ENCODE peak calls at places on chromosomes 6 and 20, in five cellular contexts. One of them, this sample, is unnamed.

GRCh38 chr6:165891320-165891719 is 228.3 kb upstream of the PDE10A start:
- DNase-seq in astrocyte of the spinal cord: no peak
- DNase-seq in IMR-90: no peak
- DNase-seq in AG09309: no peak
- DNase-seq in left ventricle myocardium inferior: no peak
- DNase-seq in this sample: no peak

GRCh38 chr20:4563534-4563933 is 158.2 kb upstream of the PRND start:
- DNase-seq in AG09309: no peak
- DNase-seq in left ventricle myocardium inferior: no peak
- DNase-seq in IMR-90: peak; percentile 80
- DNase-seq in astrocyte of the spinal cord: peak; percentile 71
- DNase-seq in this sample: peak; percentile 43

GRCh38 chr6:48825501-48826317 is 637.3 kb downstream of the MMUT start:
- DNase-seq in left ventricle myocardium inferior: no peak
- DNase-seq in AG09309: no peak
- DNase-seq in astrocyte of the spinal cord: peak; percentile 22
- DNase-seq in IMR-90: peak; percentile 49
- DNase-seq in this sample: no peak

GRCh38 chr6:122620902-122621301 is 10.7 kb downstream of the PKIB start:
- DNase-seq in IMR-90: peak; percentile 23
- DNase-seq in AG09309: no peak
- DNase-seq in astrocyte of the spinal cord: peak; percentile 55
- DNase-seq in left ventricle myocardium inferior: no peak
- DNase-seq in this sample: no peak

GRCh38 chr20:44858959-44859358 is 26.5 kb upstream of the YWHAB start:
- DNase-seq in AG09309: no peak
- DNase-seq in astrocyte of the spinal cord: no peak
- DNase-seq in left ventricle myocardium inferior: no peak
- DNase-seq in IMR-90: no peak
- DNase-seq in this sample: no peak

GRCh38 chr6:104884867-104885517 is 25.3 kb upstream of the HACE1 start:
- DNase-seq in left ventricle myocardium inferior: no peak
- DNase-seq in IMR-90: no peak
- DNase-seq in astrocyte of the spinal cord: no peak
- DNase-seq in AG09309: no peak
- DNase-seq in this sample: no peak

GRCh38 chr6:132505158-132505557 is 7.8 kb downstream of the STX7 start:
- DNase-seq in left ventricle myocardium inferior: no peak
- DNase-seq in AG09309: no peak
- DNase-seq in astrocyte of the spinal cord: no peak
- DNase-seq in IMR-90: no peak
- DNase-seq in this sample: no peak

GRCh38 chr6:158536084-158536890 is 23.6 kb upstream of the TMEM181 start:
- DNase-seq in IMR-90: peak; percentile 65
- DNase-seq in AG09309: no peak
- DNase-seq in left ventricle myocardium inferior: peak; percentile 72
- DNase-seq in astrocyte of the spinal cord: peak; percentile 69
- DNase-seq in this sample: no peak

GRCh38 chr6:81995548-81996289 is 243.2 kb upstream of the TENT5A start:
- DNase-seq in IMR-90: peak; percentile 48
- DNase-seq in AG09309: no peak
- DNase-seq in left ventricle myocardium inferior: no peak
- DNase-seq in astrocyte of the spinal cord: peak; percentile 70
- DNase-seq in this sample: no peak

GRCh38 chr6:5325173-5325572 is 63.9 kb downstream of the FARS2 start:
- DNase-seq in astrocyte of the spinal cord: no peak
- DNase-seq in IMR-90: no peak
- DNase-seq in AG09309: no peak
- DNase-seq in left ventricle myocardium inferior: no peak
- DNase-seq in this sample: no peak

GRCh38 chr6:18100296-18100695 is 22.2 kb downstream of the NHLRC1 start:
- DNase-seq in IMR-90: no peak
- DNase-seq in left ventricle myocardium inferior: no peak
- DNase-seq in astrocyte of the spinal cord: no peak
- DNase-seq in AG09309: no peak
- DNase-seq in this sample: no peak

GRCh38 chr6:134630468-134631180 is 312.7 kb upstream of the SGK1 start:
- DNase-seq in left ventricle myocardium inferior: no peak
- DNase-seq in IMR-90: no peak
- DNase-seq in AG09309: no peak
- DNase-seq in astrocyte of the spinal cord: no peak
- DNase-seq in this sample: no peak

GRCh38 chr6:39468385-39468784 is 145.9 kb upstream of the KCNK16 start:
- DNase-seq in astrocyte of the spinal cord: no peak
- DNase-seq in IMR-90: no peak
- DNase-seq in left ventricle myocardium inferior: no peak
- DNase-seq in AG09309: no peak
- DNase-seq in this sample: no peak

GRCh38 chr6:105780146-105780860 is 305.8 kb upstream of the PRDM1 start:
- DNase-seq in astrocyte of the spinal cord: peak; percentile 19
- DNase-seq in AG09309: no peak
- DNase-seq in left ventricle myocardium inferior: no peak
- DNase-seq in IMR-90: peak; percentile 73
- DNase-seq in this sample: no peak

GRCh38 chr6:56055066-56055465 is 179.7 kb upstream of the BMP5 start:
- DNase-seq in astrocyte of the spinal cord: peak; percentile 51
- DNase-seq in AG09309: no peak
- DNase-seq in left ventricle myocardium inferior: no peak
- DNase-seq in IMR-90: no peak
- DNase-seq in this sample: no peak

GRCh38 chr6:35047265-35048011 is 93.7 kb downstream of the TCP11 start:
- DNase-seq in astrocyte of the spinal cord: peak; percentile 66
- DNase-seq in IMR-90: peak; percentile 71
- DNase-seq in left ventricle myocardium inferior: no peak
- DNase-seq in AG09309: peak; percentile 38
- DNase-seq in this sample: no peak

GRCh38 chr20:1786061-1786460 is 109.1 kb upstream of the SIRPA start:
- DNase-seq in AG09309: no peak
- DNase-seq in astrocyte of the spinal cord: no peak
- DNase-seq in IMR-90: no peak
- DNase-seq in left ventricle myocardium inferior: no peak
- DNase-seq in this sample: no peak

GRCh38 chr6:85580878-85581267 is 12.8 kb downstream of the SNX14 start:
- DNase-seq in left ventricle myocardium inferior: peak; percentile 40
- DNase-seq in AG09309: no peak
- DNase-seq in IMR-90: peak; percentile 78
- DNase-seq in astrocyte of the spinal cord: peak; percentile 70
- DNase-seq in this sample: no peak

GRCh38 chr6:89412071-89413005 is at the start of gene RRAGD:
- DNase-seq in astrocyte of the spinal cord: no peak
- DNase-seq in IMR-90: no peak
- DNase-seq in AG09309: no peak
- DNase-seq in left ventricle myocardium inferior: peak; percentile 78
- DNase-seq in this sample: no peak

GRCh38 chr20:12554416-12554815 is 454.4 kb upstream of the SPTLC3 start:
- DNase-seq in AG09309: no peak
- DNase-seq in IMR-90: no peak
- DNase-seq in left ventricle myocardium inferior: no peak
- DNase-seq in astrocyte of the spinal cord: no peak
- DNase-seq in this sample: no peak

GRCh38 chr6:155228549-155229166 is 35.2 kb upstream of the CLDN20 start:
- DNase-seq in IMR-90: peak; percentile 31
- DNase-seq in astrocyte of the spinal cord: peak; percentile 23
- DNase-seq in AG09309: peak; percentile 23
- DNase-seq in left ventricle myocardium inferior: no peak
- DNase-seq in this sample: no peak

GRCh38 chr20:56343861-56344381 is 14.9 kb upstream of the FAM210B start:
- DNase-seq in IMR-90: peak; percentile 24
- DNase-seq in astrocyte of the spinal cord: peak; percentile 22
- DNase-seq in left ventricle myocardium inferior: no peak
- DNase-seq in AG09309: no peak
- DNase-seq in this sample: no peak

GRCh38 chr20:50666709-50667310 is 24.5 kb downstream of the RIPOR3 start:
- DNase-seq in IMR-90: no peak
- DNase-seq in left ventricle myocardium inferior: no peak
- DNase-seq in AG09309: no peak
- DNase-seq in astrocyte of the spinal cord: no peak
- DNase-seq in this sample: no peak

GRCh38 chr6:35096129-35096852 is 44.8 kb downstream of the TCP11 start:
- DNase-seq in IMR-90: peak; percentile 81
- DNase-seq in astrocyte of the spinal cord: peak; percentile 66
- DNase-seq in left ventricle myocardium inferior: no peak
- DNase-seq in AG09309: peak; percentile 58
- DNase-seq in this sample: peak; percentile 59

GRCh38 chr20:43731927-43732326 is 5.1 kb upstream of the GTSF1L start:
- DNase-seq in left ventricle myocardium inferior: no peak
- DNase-seq in IMR-90: no peak
- DNase-seq in AG09309: no peak
- DNase-seq in astrocyte of the spinal cord: no peak
- DNase-seq in this sample: no peak

GRCh38 chr6:107700016-107700335 is 124.1 kb downstream of the SCML4 start:
- DNase-seq in AG09309: no peak
- DNase-seq in astrocyte of the spinal cord: no peak
- DNase-seq in left ventricle myocardium inferior: no peak
- DNase-seq in IMR-90: no peak
- DNase-seq in this sample: no peak

GRCh38 chr6:37882724-37883413 is 63.3 kb downstream of the ZFAND3 start:
- DNase-seq in AG09309: peak; percentile 51
- DNase-seq in astrocyte of the spinal cord: peak; percentile 82
- DNase-seq in left ventricle myocardium inferior: no peak
- DNase-seq in IMR-90: peak; percentile 87
- DNase-seq in this sample: no peak

GRCh38 chr6:395432-396125 is 4.0 kb downstream of the IRF4 start:
- DNase-seq in IMR-90: no peak
- DNase-seq in left ventricle myocardium inferior: no peak
- DNase-seq in AG09309: no peak
- DNase-seq in astrocyte of the spinal cord: no peak
- DNase-seq in this sample: no peak

GRCh38 chr6:137852346-137852745 is 14.7 kb upstream of the TNFAIP3 start:
- DNase-seq in AG09309: no peak
- DNase-seq in left ventricle myocardium inferior: no peak
- DNase-seq in astrocyte of the spinal cord: no peak
- DNase-seq in IMR-90: peak; percentile 38
- DNase-seq in this sample: no peak

GRCh38 chr6:90343581-90343980 is 46.9 kb upstream of the BACH2 start:
- DNase-seq in IMR-90: peak; percentile 53
- DNase-seq in astrocyte of the spinal cord: peak; percentile 15
- DNase-seq in left ventricle myocardium inferior: no peak
- DNase-seq in AG09309: no peak
- DNase-seq in this sample: no peak

GRCh38 chr6:37607949-37608348 is 89.7 kb downstream of the MDGA1 start:
- DNase-seq in AG09309: no peak
- DNase-seq in left ventricle myocardium inferior: no peak
- DNase-seq in astrocyte of the spinal cord: peak; percentile 65
- DNase-seq in IMR-90: peak; percentile 57
- DNase-seq in this sample: no peak

DNA sequence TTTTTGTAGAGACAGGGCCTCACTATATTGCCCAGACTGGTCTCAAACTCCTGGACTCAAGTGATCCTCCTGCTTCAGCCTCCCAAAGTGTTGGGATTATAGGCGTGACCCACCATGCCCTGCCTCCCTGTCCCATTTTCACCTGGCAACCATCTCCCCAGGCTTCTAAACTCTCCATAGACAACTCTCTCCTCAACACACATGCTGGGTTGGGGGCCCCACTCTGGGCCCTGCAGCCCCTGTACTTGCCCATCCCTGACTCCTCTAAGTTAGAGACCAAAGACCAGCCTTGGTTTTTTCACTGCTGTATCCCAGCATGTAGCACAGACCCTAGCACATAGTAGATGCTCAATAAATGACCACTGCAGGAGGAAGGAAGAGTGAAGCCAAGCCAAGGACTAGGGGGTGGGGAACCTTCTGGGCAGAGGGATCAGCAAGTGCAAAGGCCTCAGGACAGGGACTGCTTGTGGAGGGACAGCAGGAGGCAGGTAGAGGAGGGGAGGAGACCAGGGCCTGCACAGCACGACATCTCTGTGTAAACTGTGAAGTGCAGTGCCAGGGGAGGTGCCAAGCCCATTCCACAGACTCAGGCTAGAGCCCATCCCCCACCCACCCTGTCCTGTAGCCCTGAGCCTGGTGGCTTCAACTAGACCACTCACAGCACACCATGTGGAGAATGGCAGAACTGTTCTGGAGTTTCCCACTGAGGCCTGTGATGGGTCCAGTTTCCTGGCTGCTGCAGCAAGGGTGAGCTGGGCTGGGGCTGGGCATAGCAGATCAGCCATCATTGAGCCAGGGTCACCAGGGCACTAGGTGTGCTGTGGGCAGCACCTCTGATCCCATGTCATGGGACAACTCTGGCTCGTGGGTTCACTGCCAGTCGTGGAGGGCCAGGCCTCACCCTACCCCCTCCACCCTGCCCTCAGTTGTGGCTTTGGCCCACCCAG is 3.4 kb upstream of the SRC start:
- DNase-seq in left ventricle myocardium inferior: no peak
- DNase-seq in AG09309: no peak
- DNase-seq in IMR-90: no peak
- DNase-seq in astrocyte of the spinal cord: no peak
- DNase-seq in this sample: no peak
- TF ChIP-seq CTCF in left ventricle myocardium inferior: no peak
- TF ChIP-seq CTCF in AG09309: no peak
- TF ChIP-seq CTCF in IMR-90: peak; percentile 22
- TF ChIP-seq CTCF in astrocyte of the spinal cord: no peak
- TF ChIP-seq CTCF in this sample: no peak

DNA sequence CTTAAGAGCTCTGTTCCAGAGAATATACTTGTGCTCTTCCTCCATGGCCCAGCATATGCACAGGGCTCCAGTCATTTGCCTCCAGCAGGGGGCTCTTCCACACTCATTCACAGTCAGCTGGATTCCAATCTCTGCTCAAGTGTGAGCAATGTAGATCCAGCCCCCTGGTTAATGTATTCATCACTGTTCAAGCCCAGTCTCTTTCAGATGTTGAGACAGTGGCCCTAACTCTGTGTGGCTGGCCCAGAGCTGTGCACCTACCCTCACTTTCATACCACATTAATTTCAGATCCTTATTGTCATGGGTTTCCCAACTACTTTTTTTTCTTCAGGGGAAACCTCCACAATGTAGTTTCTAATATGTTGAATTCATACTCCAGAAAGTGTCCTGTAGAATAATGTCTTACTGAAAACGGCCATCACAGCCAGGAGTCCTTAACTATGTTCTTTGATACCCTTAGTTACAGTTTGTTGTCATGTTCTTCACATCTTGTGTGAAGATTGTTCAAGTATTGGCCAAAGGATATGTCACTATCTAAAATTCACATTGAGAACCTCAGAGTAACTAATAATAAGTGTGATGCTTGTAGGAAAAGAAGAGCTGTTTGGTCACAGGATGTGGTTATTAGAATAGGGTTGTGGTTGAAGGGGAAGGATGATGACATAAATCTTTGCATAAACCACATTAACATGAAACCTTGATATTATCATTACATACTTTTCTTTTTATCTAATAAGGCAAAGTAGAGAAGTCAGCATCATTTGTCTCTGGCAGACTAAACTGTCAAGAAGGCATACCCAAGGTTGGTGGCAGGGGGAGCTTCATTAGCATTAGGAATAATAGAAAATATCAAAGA is 14.4 kb upstream of the HLA-DQA1 start:
- DNase-seq in left ventricle myocardium inferior: no peak
- DNase-seq in astrocyte of the spinal cord: peak; percentile 28
- DNase-seq in AG09309: no peak
- DNase-seq in IMR-90: peak; percentile 28
- DNase-seq in this sample: peak; percentile 10
- H3K4me3 ChIP-seq in left ventricle myocardium inferior: no peak overlapping the region
- H3K4me3 ChIP-seq in astrocyte of the spinal cord: no peak overlapping the region
- H3K4me3 ChIP-seq in AG09309: no peak overlapping the region
- H3K4me3 ChIP-seq in IMR-90: no peak overlapping the region
- H3K4me3 ChIP-seq in this sample: no peak overlapping the region

GRCh38 chr20:58897493-58897892 is 45.0 kb downstream of the GNAS start:
- DNase-seq in left ventricle myocardium inferior: no peak
- DNase-seq in AG09309: no peak
- DNase-seq in IMR-90: no peak
- DNase-seq in astrocyte of the spinal cord: no peak
- DNase-seq in this sample: no peak
- TF ChIP-seq CTCF in left ventricle myocardium inferior: no peak
- TF ChIP-seq CTCF in AG09309: no peak
- TF ChIP-seq CTCF in IMR-90: no peak
- TF ChIP-seq CTCF in astrocyte of the spinal cord: no peak
- TF ChIP-seq CTCF in this sample: no peak

GRCh38 chr6:44784195-44784594 is 396.7 kb downstream of the CDC5L start:
- DNase-seq in left ventricle myocardium inferior: no peak
- DNase-seq in astrocyte of the spinal cord: no peak
- DNase-seq in IMR-90: no peak
- DNase-seq in AG09309: no peak
- DNase-seq in this sample: no peak
- H3K4me3 ChIP-seq in left ventricle myocardium inferior: no peak overlapping the region
- H3K4me3 ChIP-seq in astrocyte of the spinal cord: no peak overlapping the region
- H3K4me3 ChIP-seq in IMR-90: no peak overlapping the region
- H3K4me3 ChIP-seq in AG09309: no peak overlapping the region
- H3K4me3 ChIP-seq in this sample: no peak overlapping the region